ENCODE peak calls at places on chromosomes 1 and 21, in four cellular contexts. F is esophagus squamous epithelium, Y is IMR-90, L is H9. P is an unnamed sample. For H3K4me1, the result is how much of the 10 kb centered on the place peaks cover.

GRCh38 chr1:1567152-1567830 is 7.4 kb downstream of the SSU72 start:
- DNase-seq in Y (no peak), L (no peak), F (no peak), P (no peak)

GRCh38 chr1:202010042-202011015 is at the start of gene ELF3:
- DNase-seq in F (no peak), Y (no peak), L (peak), P (peak)

GRCh38 chr1:54857741-54858665 is 29.0 kb downstream of the DHCR24 start:
- DNase-seq in L (no peak), F (no peak), Y (peak), P (peak)

GRCh38 chr21:31560479-31560878 is 99.0 kb upstream of the SOD1 start:
- DNase-seq in L (no peak), F (no peak), Y (no peak), P (no peak)

GRCh38 chr1:2548068-2548589 is 8.0 kb upstream of the TNFRSF14 start:
- DNase-seq in Y (peak), F (no peak), L (peak), P (peak)

GRCh38 chr1:109917429-109918076 is 6.9 kb downstream of the CSF1 start:
- DNase-seq in L (no peak), F (no peak), Y (peak), P (no peak)

GRCh38 chr1:201171063-201172036 is 17.1 kb upstream of the TMEM9 start:
- DNase-seq in F (no peak), Y (peak), L (peak), P (peak)

GRCh38 chr1:89962024-89962741 is 32.7 kb upstream of the ZNF326 start:
- DNase-seq in L (no peak), F (no peak), Y (peak), P (no peak)

GRCh38 chr1:9603766-9604753 is 15.3 kb downstream of the TMEM201 start:
- DNase-seq in L (no peak), Y (peak), F (no peak), P (peak)

GRCh38 chr21:27101533-27101932 is 134.6 kb upstream of the ADAMTS5 start:
- DNase-seq in L (no peak), F (no peak), Y (no peak), P (no peak)

GRCh38 chr1:169699769-169700168 is 11.7 kb downstream of the SELL start:
- DNase-seq in Y (no peak), L (no peak), F (no peak), P (no peak)
- H3K4me1 ChIP-seq in Y (under half), L (under half), F (under half), P (under half)

GRCh38 chr1:31760422-31760900 is 3.7 kb downstream of the ADGRB2 start:
- DNase-seq in L (peak), Y (no peak), F (no peak), P (no peak)

GRCh38 chr1:31762323-31762722 is 1.8 kb downstream of the ADGRB2 start:
- DNase-seq in F (no peak), Y (no peak), L (no peak), P (no peak)

GRCh38 chr1:31759266-31760023 is 4.7 kb downstream of the ADGRB2 start:
- DNase-seq in F (no peak), L (no peak), Y (peak), P (no peak)

GRCh38 chr1:31761883-31762282 is 2.3 kb downstream of the ADGRB2 start:
- DNase-seq in F (no peak), L (no peak), Y (peak), P (peak)

GRCh38 chr1:31760901-31761470 is 3.2 kb downstream of the ADGRB2 start:
- DNase-seq in Y (peak), F (no peak), L (peak), P (peak)
- H3K4me1 ChIP-seq in Y (under half), F (under half), L (under half), P (under half)

GRCh38 chr1:230145505-230145899 is 78.5 kb downstream of the GALNT2 start:
- DNase-seq in F (no peak), Y (no peak), L (no peak), P (no peak)
- H3K4me1 ChIP-seq in F (under half), Y (under half), L (under half), P (half or more)

GRCh38 chr1:66273674-66274073 is 260.3 kb upstream of the SGIP1 start:
- DNase-seq in Y (no peak), L (no peak), F (no peak), P (peak)
- H3K4me1 ChIP-seq in Y (under half), L (under half), F (under half), P (under half)

GRCh38 chr1:24930703-24931480 is 816 bp upstream of the RUNX3 start:
- DNase-seq in Y (no peak), L (no peak), F (no peak), P (no peak)

GRCh38 chr1:24929091-24929875 is 793 bp downstream of the RUNX3 start:
- DNase-seq in L (peak), Y (no peak), F (no peak), P (peak)

GRCh38 chr1:24931481-24932221 is 1.6 kb upstream of the RUNX3 start:
- DNase-seq in F (no peak), L (peak), Y (no peak), P (peak)

GRCh38 chr1:24928631-24929090 is 1.4 kb downstream of the RUNX3 start:
- DNase-seq in F (no peak), Y (no peak), L (no peak), P (no peak)

GRCh38 chr1:24929876-24930702 is at the start of gene RUNX3:
- DNase-seq in L (peak), Y (no peak), F (peak), P (peak)
- H3K4me1 ChIP-seq in L (under half), Y (under half), F (under half), P (under half)